ENCODE peak calls at places on chromosomes 6 and 20, in ten cellular contexts. O is naive thymus-derived CD4-positive, alpha-beta T cell; M is DMS79 treated with DMSO at 0.1 percent for 48 hours; Z is activated T-helper 9 cell treated with anti-CD3 and anti-CD28 coated beads, Interleukin-2, amount 50 U/mL, for 16 hours; S is NCI-H345; Y is heart left ventricle; Q is OCI-M1; R is stomach; X is HCEC 1CT; F is LNCaP clone FGC. D is an unnamed sample.

GRCh38 chr20:33474963-33475362 is 14.9 kb upstream of the CBFA2T2 start:
- DNase-seq in R (no peak), Q (no peak), X (no peak), F (no peak), M (peak; percentile 41), O (no peak), Y (no peak), S (peak; percentile 33), Z (no peak), D (no peak)

GRCh38 chr6:96659084-96659845 is 96.3 kb downstream of the FHL5 start:
- DNase-seq in Z (no peak), M (no peak), O (no peak), F (no peak), Q (no peak), R (no peak), X (no peak), S (peak; percentile 96), Y (no peak), D (no peak)

GRCh38 chr6:13368716-13369115 is 40.4 kb upstream of the TBC1D7 start:
- DNase-seq in Q (no peak), S (no peak), M (no peak), Z (no peak), X (no peak), F (no peak), O (no peak), Y (no peak), R (no peak), D (no peak)

GRCh38 chr6:98980814-98981213 is 33.1 kb upstream of the FBXL4 start:
- DNase-seq in Q (peak; percentile 50), M (no peak), S (no peak), F (no peak), O (no peak), R (no peak), Y (no peak), Z (no peak), X (no peak), D (no peak)

GRCh38 chr6:15508363-15509330 is 154.2 kb downstream of the DTNBP1 start:
- DNase-seq in F (no peak), S (no peak), Z (no peak), Q (no peak), O (no peak), X (no peak), M (no peak), R (no peak), Y (no peak), D (no peak)

GRCh38 chr6:158026054-158026900 is 44.6 kb downstream of the SYNJ2 start:
- DNase-seq in Y (peak; percentile 92), Q (peak; percentile 91), M (peak; percentile 95), Z (peak; percentile 66), F (no peak), R (peak; percentile 70), O (peak; percentile 77), X (peak; percentile 91), S (peak; percentile 94), D (peak; percentile 90)

GRCh38 chr20:36154696-36155628 is at the start of gene EPB41L1:
- DNase-seq in Q (no peak), Z (no peak), S (peak; percentile 39), O (no peak), M (peak; percentile 20), F (no peak), X (no peak), Y (peak; percentile 35), R (no peak), D (no peak)

GRCh38 chr6:133129556-133129955 is 111.6 kb upstream of the EYA4 start:
- DNase-seq in Q (no peak), S (no peak), O (no peak), Y (no peak), Z (no peak), R (no peak), F (no peak), M (no peak), X (peak; percentile 57), D (no peak)

GRCh38 chr20:43384321-43384940 is 73.3 kb upstream of the SRSF6 start:
- DNase-seq in R (no peak), F (no peak), Q (no peak), M (no peak), S (no peak), Y (no peak), O (no peak), X (no peak), Z (no peak), D (no peak)

D was measured in NB4.